ENCODE peak calls at places on chromosomes 2 and 18, in four cellular contexts. N is H1, Y is GM12878, O is HepG2. E is an unnamed sample. For H3K9me3, the result is how much of the 10 kb centered on the place peaks cover.

GRCh38 chr2:165196411-165196810 is 7.4 kb downstream of the SCN3A start:
- DNase-seq in O (no peak), Y (no peak), N (no peak), E (no peak)

GRCh38 chr2:137721733-137722132 is 242.5 kb upstream of the HNMT start:
- DNase-seq in Y (no peak), O (no peak), N (no peak), E (no peak)

GRCh38 chr2:73899801-73900336 is 7.1 kb downstream of the ACTG2 start:
- DNase-seq in O (no peak), Y (no peak), N (no peak), E (no peak)

GRCh38 chr2:170573660-170574059 is 141.5 kb upstream of the SP5 start:
- DNase-seq in N (no peak), Y (no peak), O (peak), E (no peak)

GRCh38 chr2:32558492-32558891 is 69.4 kb upstream of the TTC27 start:
- DNase-seq in O (no peak), N (no peak), Y (no peak), E (no peak)

GRCh38 chr2:25386662-25387478 is 45.1 kb upstream of the DNMT3A start:
- DNase-seq in N (no peak), Y (no peak), O (no peak), E (no peak)

GRCh38 chr2:62663443-62663842 is 42.1 kb upstream of the EHBP1 start:
- DNase-seq in N (no peak), Y (no peak), O (no peak), E (no peak)

GRCh38 chr2:234033174-234033573 is 17.3 kb upstream of the SPP2 start:
- DNase-seq in N (no peak), Y (no peak), O (no peak), E (no peak)

GRCh38 chr2:241878007-241878970 is 8.8 kb downstream of the RTP5 start:
- DNase-seq in Y (no peak), O (peak), N (peak), E (peak)

GRCh38 chr2:181138816-181139215 is 158.4 kb downstream of the UBE2E3 start:
- DNase-seq in Y (no peak), N (no peak), O (no peak), E (no peak)

GRCh38 chr2:219369447-219369861 is 18.3 kb downstream of the DNPEP start:
- DNase-seq in N (no peak), Y (no peak), O (no peak), E (no peak)

GRCh38 chr18:73924316-73924715 is 223.3 kb downstream of the FBXO15 start:
- DNase-seq in Y (no peak), O (no peak), N (no peak), E (no peak)

GRCh38 chr18:59461171-59461570 is 102.1 kb upstream of the LMAN1 start:
- DNase-seq in O (no peak), Y (no peak), N (no peak), E (no peak)

GRCh38 chr2:231684314-231685223 is 23.8 kb upstream of the PTMA start:
- DNase-seq in Y (no peak), N (no peak), O (no peak), E (no peak)

GRCh38 chr18:44742741-44743311 is 62.1 kb downstream of the SETBP1 start:
- DNase-seq in Y (no peak), O (no peak), N (no peak), E (no peak)

GRCh38 chr2:75729861-75730260 is 19.1 kb upstream of the GCFC2 start:
- DNase-seq in O (peak), N (no peak), Y (no peak), E (no peak)

GRCh38 chr2:1736997-1737480 is 7.3 kb downstream of the PXDN start:
- DNase-seq in Y (no peak), N (no peak), O (no peak), E (no peak)
- TF ChIP-seq SUZ12 in Y (no peak), N (no peak), O (no peak), E (no peak)

GRCh38 chr18:35278969-35279368 is 11.1 kb downstream of the ZSCAN30 start:
- DNase-seq in Y (no peak), O (no peak), N (no peak), E (no peak)

GRCh38 chr18:35284846-35285245 is 5.2 kb downstream of the ZSCAN30 start:
- DNase-seq in N (no peak), Y (no peak), O (no peak), E (no peak)

GRCh38 chr18:35282353-35282752 is 7.7 kb downstream of the ZSCAN30 start:
- DNase-seq in O (peak), Y (no peak), N (no peak), E (no peak)

GRCh38 chr18:35289293-35290069 is 548 bp downstream of the ZSCAN30 start:
- DNase-seq in Y (no peak), N (no peak), O (peak), E (no peak)

DNA sequence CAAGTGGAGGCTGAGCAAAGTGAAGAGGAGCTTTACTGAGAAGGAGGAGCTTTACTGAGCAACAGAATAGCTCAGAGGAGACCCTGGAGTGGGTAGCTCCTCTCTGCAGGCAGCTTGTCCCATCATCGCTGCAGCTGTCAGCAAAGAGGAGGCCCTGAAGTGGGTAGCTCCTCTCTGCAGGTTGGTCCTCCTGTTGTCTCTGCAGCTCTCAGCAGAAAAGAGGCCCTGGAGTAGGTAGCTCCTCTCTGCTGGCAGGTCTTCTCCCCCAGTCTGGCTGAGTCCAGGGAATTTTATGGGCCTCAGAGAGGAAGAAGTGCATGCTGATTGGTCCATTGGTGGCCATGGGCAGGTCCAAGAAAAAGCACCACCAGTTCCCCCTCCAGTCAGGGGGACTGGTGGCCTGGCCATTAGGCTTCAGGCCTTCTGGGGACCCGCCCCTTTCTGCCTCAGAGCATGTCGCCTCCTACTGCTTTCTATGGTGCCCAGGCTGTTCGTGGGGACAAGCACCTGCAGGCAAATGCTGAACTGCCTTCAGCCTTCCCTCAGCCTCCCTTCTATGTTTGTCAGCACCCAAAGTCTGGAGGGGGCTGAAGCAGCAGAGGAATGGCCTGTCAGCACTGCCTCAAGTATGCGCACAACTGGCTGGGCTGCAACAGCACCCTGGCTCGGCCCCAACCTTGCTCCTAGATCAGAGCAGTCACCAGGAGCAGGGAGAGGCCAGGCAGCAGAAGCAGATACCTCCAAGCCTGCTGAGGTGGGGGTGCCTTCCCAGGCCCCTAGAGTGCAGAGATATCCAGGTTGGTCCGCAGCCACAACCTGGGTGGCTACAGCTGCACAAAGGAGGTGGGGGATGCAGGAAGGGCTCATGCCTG is 5.9 kb downstream of the ZSCAN30 start:
- DNase-seq in O (no peak), Y (no peak), N (no peak), E (no peak)
- H3K9me3 ChIP-seq in O (under half), Y (under half), N (under half), E (under half)

GRCh38 chr18:8609711-8610441 is 639 bp downstream of the RAB12 start:
- DNase-seq in N (no peak), Y (no peak), O (no peak), E (no peak)

GRCh38 chr18:8605974-8606373 is 3.3 kb upstream of the RAB12 start:
- DNase-seq in Y (peak), O (no peak), N (no peak), E (no peak)

GRCh38 chr18:8610442-8610801 is 1.2 kb downstream of the RAB12 start:
- DNase-seq in N (no peak), O (no peak), Y (no peak), E (no peak)

GRCh38 chr18:8608795-8609673 is at the start of gene RAB12:
- DNase-seq in Y (no peak), O (peak), N (peak), E (peak)

DNA sequence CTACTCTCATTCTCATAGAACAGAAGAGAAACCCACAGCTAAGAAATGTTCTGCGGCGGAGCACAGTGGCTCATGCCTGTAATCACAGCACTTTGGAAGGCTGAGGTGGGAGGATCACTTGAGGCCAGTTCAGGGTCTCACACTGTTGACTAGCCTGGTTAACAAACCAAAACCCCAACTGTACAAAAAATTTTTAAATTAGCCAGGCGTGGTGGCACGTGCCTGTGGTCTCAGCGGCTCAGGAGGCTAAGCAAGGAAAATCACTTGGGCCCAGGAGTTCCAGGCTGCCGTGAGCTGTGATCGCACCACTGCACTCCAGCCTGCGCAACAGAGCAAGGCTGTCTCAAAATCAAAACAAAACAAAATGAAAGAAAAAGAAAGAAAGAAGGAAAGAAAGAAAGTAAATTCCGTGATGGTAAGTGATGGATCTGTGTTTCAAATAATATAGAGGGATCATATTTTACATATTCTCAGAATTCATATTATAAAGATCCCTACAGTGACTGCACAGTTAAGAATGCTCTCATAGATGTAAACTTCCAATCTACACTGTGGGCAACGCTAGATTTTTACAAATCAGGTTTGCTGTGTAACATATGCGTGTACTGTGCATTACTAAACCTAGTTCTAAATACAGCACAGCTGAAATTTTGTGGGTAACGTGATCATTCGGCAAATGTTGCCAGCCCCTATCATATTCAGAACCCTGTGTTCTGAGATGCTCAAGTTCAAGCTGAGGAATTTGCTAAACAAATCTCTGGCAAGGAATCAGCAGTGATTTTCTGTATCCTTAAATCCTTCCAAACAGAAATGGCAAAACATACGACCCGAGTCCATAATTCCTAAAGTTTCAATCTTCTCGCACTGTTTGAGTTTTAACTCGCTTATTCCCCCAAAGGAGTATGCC is 1.2 kb upstream of the RAB12 start:
- DNase-seq in N (no peak), O (peak), Y (peak), E (no peak)
- H3K4me3 ChIP-seq in N (peak), O (peak), Y (peak), E (peak)

GRCh38 chr2:235492850-235493344 is 946 bp upstream of the AGAP1 start:
- DNase-seq in O (no peak), Y (no peak), N (no peak), E (no peak)
- TF ChIP-seq SUZ12 in O (no peak), Y (no peak), N (peak), E (no peak)

DNA sequence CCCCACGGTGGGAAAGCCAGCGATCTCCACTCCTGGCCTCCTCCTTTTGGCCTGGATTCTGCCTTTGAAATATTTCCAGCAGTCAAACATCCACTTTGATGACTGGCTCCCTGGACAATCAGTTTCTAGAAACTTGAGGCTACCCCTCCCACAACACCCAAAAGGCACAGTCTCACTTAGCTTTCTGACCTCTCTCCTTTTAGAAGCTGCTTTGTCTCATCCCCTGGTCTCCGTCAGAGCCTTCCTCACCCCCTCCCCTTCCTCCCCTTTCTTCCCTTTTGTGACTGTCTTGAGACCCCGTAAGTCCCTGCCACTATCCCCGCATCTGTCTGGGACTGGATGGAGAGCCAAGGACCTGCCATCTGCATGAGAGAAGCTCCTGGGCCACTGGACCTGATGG is 443.6 kb downstream of the EIPR1 start:
- DNase-seq in N (no peak), O (no peak), Y (no peak), E (no peak)
- H3K9me3 ChIP-seq in N (under half), O (under half), Y (under half), E (under half)

GRCh38 chr18:11429876-11430275 is 179.5 kb upstream of the SLC35G4 start:
- DNase-seq in N (no peak), Y (no peak), O (no peak), E (no peak)

DNA sequence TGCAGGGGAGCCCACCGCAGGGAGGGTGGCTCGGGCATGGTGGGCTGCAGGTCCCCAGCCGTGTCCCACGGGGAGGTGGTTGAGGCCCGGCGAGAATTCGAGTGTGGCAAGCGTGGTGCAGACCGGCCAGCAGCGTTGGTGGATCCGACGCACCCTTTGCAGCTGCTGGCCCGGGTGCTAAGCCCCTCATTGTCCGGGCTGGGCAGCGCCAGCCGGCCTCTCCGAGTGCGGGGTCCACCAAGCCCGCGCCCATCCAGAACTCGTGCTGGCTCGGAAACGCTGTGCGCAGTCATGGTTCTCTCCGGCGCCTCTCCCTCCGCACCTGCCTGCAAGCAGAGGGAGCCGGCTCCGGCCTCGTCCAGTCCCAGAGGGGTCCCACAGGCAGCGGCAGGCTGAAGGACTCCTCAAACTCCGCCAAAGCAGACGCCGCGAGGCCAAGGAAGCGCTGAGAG is 177.0 kb upstream of the SLC35G4 start:
- DNase-seq in N (no peak), O (no peak), Y (no peak), E (no peak)
- H3K4me3 ChIP-seq in N (no peak), O (no peak), Y (no peak), E (no peak)

GRCh38 chr18:22320736-22321135 is 97.0 kb downstream of the CTAGE1 start:
- DNase-seq in N (no peak), O (no peak), Y (no peak), E (no peak)

GRCh38 chr18:22325396-22325795 is 92.3 kb downstream of the CTAGE1 start:
- DNase-seq in O (no peak), N (no peak), Y (no peak), E (no peak)

GRCh38 chr18:22322251-22322691 is 95.4 kb downstream of the CTAGE1 start:
- DNase-seq in O (no peak), Y (no peak), N (no peak), E (no peak)

GRCh38 chr18:22320155-22320554 is 97.6 kb downstream of the CTAGE1 start:
- DNase-seq in Y (no peak), N (no peak), O (no peak), E (no peak)

GRCh38 chr18:22324191-22325131 is 93.3 kb downstream of the CTAGE1 start:
- DNase-seq in Y (no peak), N (no peak), O (no peak), E (no peak)
- TF ChIP-seq SUZ12 in Y (no peak), N (no peak), O (no peak), E (no peak)

E was measured in NT2/D1.